ENCODE peak calls at places on chromosomes 2 and 18, in ten cellular contexts. F is heart left ventricle; I is breast epithelium; X is adrenal gland; A is spleen; Y is K562; J is transverse colon; L is CD8-positive, alpha-beta T cell; B is psoas muscle; E is colonic mucosa. K is an unnamed sample.

GRCh38 chr2:12493031-12493513 is 223.7 kb upstream of the TRIB2 start:
- DNase-seq in F (peak; percentile 36), I (no peak), X (peak; percentile 71), A (no peak), Y (peak; percentile 94), J (no peak), L (no peak), B (peak; percentile 16), E (no peak), K (no peak)

GRCh38 chr18:56645415-56646016 is 5.6 kb upstream of the WDR7 start:
- DNase-seq in F (no peak), I (no peak), X (no peak), A (no peak), Y (peak; percentile 26), J (no peak), L (no peak), B (no peak), E (no peak), K (no peak)

GRCh38 chr2:230925879-230926765 is 1.1 kb upstream of the GPR55 start:
- DNase-seq in F (peak; percentile 7), I (no peak), X (no peak), A (peak; percentile 72), Y (no peak), J (peak; percentile 4), L (no peak), B (no peak), E (no peak), K (no peak)

GRCh38 chr2:208077286-208077685 is 47.0 kb downstream of the CRYGD start:
- DNase-seq in F (no peak), I (no peak), X (no peak), A (no peak), Y (no peak), J (no peak), L (no peak), B (no peak), E (no peak), K (no peak)

GRCh38 chr2:9821805-9822445 is 21.3 kb upstream of the TAF1B start:
- DNase-seq in F (no peak), I (no peak), X (no peak), A (no peak), Y (no peak), J (no peak), L (no peak), B (no peak), E (no peak), K (no peak)

GRCh38 chr2:138829326-138829725 is 49.1 kb upstream of the NXPH2 start:
- DNase-seq in F (no peak), I (no peak), X (peak; percentile 7), A (no peak), Y (peak; percentile 58), J (no peak), L (peak; percentile 10), B (no peak), E (no peak), K (no peak)

GRCh38 chr2:175414872-175415487 is 233.5 kb upstream of the ATP5MC3 start:
- DNase-seq in F (peak; percentile 59), I (no peak), X (peak; percentile 84), A (no peak), Y (peak; percentile 56), J (peak; percentile 53), L (no peak), B (peak; percentile 22), E (peak; percentile 36), K (no peak)

GRCh38 chr2:84493494-84493893 is 22.8 kb upstream of the DNAH6 start:
- DNase-seq in F (no peak), I (no peak), X (no peak), A (no peak), Y (no peak), J (no peak), L (no peak), B (no peak), E (no peak), K (no peak)

GRCh38 chr2:113965644-113966043 is 75.8 kb downstream of the ACTR3 start:
- DNase-seq in F (no peak), I (no peak), X (no peak), A (no peak), Y (peak; percentile 61), J (no peak), L (peak; percentile 15), B (no peak), E (peak; percentile 50), K (no peak)

GRCh38 chr2:216545359-216545758 is 46.7 kb downstream of the RPL37A start:
- DNase-seq in F (no peak), I (no peak), X (no peak), A (no peak), Y (peak; percentile 29), J (no peak), L (no peak), B (no peak), E (no peak), K (no peak)

GRCh38 chr2:174334781-174335604 is at the start of gene SP9:
- DNase-seq in F (no peak), I (no peak), X (no peak), A (no peak), Y (peak; percentile 75), J (peak; percentile 34), L (no peak), B (peak; percentile 39), E (no peak), K (no peak)

GRCh38 chr2:45823723-45824206 is 172.3 kb downstream of the PRKCE start:
- DNase-seq in F (peak; percentile 85), I (peak; percentile 79), X (peak; percentile 21), A (no peak), Y (no peak), J (peak; percentile 47), L (no peak), B (peak; percentile 85), E (no peak), K (no peak)

GRCh38 chr2:183359867-183360266 is 235.6 kb downstream of the NUP35 start:
- DNase-seq in F (no peak), I (no peak), X (peak; percentile 5), A (no peak), Y (no peak), J (no peak), L (no peak), B (no peak), E (no peak), K (no peak)

GRCh38 chr2:196249171-196249570 is 77.8 kb upstream of the STK17B start:
- DNase-seq in F (no peak), I (no peak), X (no peak), A (no peak), Y (no peak), J (no peak), L (no peak), B (no peak), E (no peak), K (no peak)

DNA sequence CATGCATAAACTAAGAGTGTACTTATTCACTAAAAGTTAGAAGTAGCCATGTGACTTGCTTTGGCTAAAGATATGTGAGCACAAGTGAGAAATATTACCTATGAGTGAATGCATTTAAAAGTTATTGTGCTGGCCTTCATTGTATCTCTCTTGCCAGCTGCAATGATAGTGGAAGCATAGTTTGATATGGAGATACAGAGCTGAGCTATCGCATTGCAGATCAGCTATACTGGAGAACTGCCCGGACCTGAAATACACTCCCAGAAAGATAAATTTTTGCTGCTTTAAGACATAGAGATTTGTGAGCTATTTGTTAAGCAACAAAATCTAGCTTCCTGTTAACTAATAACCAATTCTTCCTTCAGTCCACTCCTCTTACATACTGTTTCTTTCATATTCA is 571.1 kb downstream of the CPS1 start:
- DNase-seq in F (no peak), I (no peak), X (no peak), A (no peak), Y (no peak), J (no peak), L (no peak), B (no peak), E (no peak), K (no peak)
- H3K4me3 ChIP-seq in F (no peak overlapping the region), I (no peak overlapping the region), X (no peak overlapping the region), A (no peak overlapping the region), Y (no peak overlapping the region), J (no peak overlapping the region), L (no peak overlapping the region), B (no peak overlapping the region), E (no peak overlapping the region), K (no peak overlapping the region)

GRCh38 chr2:131094655-131095281 is 1.5 kb upstream of the FAM168B start:
- DNase-seq in F (no peak), I (no peak), X (no peak), A (no peak), Y (no peak), J (no peak), L (no peak), B (no peak), E (no peak), K (no peak)

GRCh38 chr2:131092409-131093065 is 723 bp downstream of the FAM168B start:
- DNase-seq in F (no peak), I (no peak), X (no peak), A (no peak), Y (no peak), J (no peak), L (peak; percentile 30), B (no peak), E (peak; percentile 60), K (no peak)

DNA sequence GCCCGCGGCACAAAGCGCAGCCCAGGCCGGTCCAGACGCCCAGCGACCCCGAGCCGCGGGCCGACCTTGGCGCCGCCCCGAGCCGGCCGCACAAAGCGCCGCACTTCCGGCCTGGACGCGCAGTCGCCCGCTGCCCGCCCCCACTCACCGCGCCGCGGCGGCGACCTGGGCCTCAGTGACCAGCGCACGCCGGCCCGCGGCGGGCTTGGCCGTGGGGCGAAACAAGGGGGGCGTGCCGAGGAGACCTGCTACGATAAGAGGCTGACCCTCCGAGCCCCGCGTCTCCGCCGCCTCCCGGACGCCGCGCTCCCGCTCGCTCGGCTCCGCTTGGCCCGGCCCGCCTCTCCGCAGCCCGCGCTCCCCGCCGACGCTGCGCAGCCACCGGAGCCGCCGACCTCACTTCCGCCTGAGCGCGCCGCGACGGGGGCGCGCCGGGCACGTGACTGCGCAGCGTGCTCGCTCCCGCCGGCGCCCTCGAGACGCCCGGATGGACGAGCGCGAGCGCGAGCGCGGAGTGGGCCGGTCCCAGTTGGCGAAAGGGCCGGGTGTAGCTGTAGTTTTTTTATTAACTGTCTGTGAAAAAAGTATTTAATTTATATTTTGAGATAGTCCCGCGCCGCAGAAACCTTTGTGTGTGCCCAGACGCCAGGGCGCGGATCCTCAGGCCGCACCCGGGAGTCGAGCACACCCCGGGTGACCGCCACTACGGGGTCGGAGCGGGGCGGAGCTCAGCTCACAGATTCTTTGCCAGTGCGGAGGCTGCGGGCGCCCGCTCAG is at the start of gene FAM168B:
- DNase-seq in F (peak; percentile 93), I (peak; percentile 82), X (peak; percentile 91), A (peak; percentile 98), Y (peak; percentile 94), J (peak; percentile 91), L (peak; percentile 88), B (peak; percentile 92), E (peak; percentile 88), K (peak; percentile 95)
- TF ChIP-seq CTCF in F (no peak), I (no peak), X (no peak), A (no peak), Y (no peak), J (no peak), L (no peak), B (no peak), E (no peak), K (no peak)

GRCh38 chr18:40367576-40367975 is 1587.5 kb upstream of the PIK3C3 start:
- DNase-seq in F (no peak), I (no peak), X (no peak), A (no peak), Y (no peak), J (no peak), L (no peak), B (no peak), E (no peak), K (no peak)
- H3K4me1 ChIP-seq in F (no peaks in the 10 kb centered on the region), I (no peaks in the 10 kb centered on the region), X (no peaks in the 10 kb centered on the region), A (no peaks in the 10 kb centered on the region), Y (no peaks in the 10 kb centered on the region), J (no peaks in the 10 kb centered on the region), L (no peaks in the 10 kb centered on the region), B (no peaks in the 10 kb centered on the region), E (no peaks in the 10 kb centered on the region), K (no peaks in the 10 kb centered on the region)

GRCh38 chr2:40363631-40364030 is 88.3 kb downstream of the SLC8A1 start:
- DNase-seq in F (no peak), I (no peak), X (no peak), A (no peak), Y (no peak), J (no peak), L (no peak), B (no peak), E (no peak), K (no peak)
- H3K4me3 ChIP-seq in F (peak overlapping the region; percentile 32), I (no peak overlapping the region), X (no peak overlapping the region), A (no peak overlapping the region), Y (no peak overlapping the region), J (no peak overlapping the region), L (no peak overlapping the region), B (peak overlapping the region; percentile 23), E (no peak overlapping the region), K (peak overlapping the region; percentile 48)